ENCODE peak calls at places on chromosome 16, in six cellular contexts. D, O, Y, I, Z and K are unnamed samples.
A peak's percentile ranks its signal among the peaks of the same experiment; 100 is the strongest.

GRCh38 chr16:8730335-8730915 is 56.0 kb downstream of the ABAT start:
- DNase-seq in D (no peak), O (peak; percentile 79), Y (no peak), I (no peak), Z (no peak), K (peak; percentile 91)

GRCh38 chr16:69073181-69073669 is 32.2 kb upstream of the HAS3 start:
- DNase-seq in D (no peak), O (peak; percentile 88), Y (peak; percentile 68), I (peak; percentile 66), Z (no peak), K (no peak)

GRCh38 chr16:83744521-83744981 is 63.2 kb upstream of the HSBP1 start:
- DNase-seq in D (peak; percentile 45), O (no peak), Y (peak; percentile 29), I (no peak), Z (peak; percentile 24), K (peak; percentile 46)

GRCh38 chr16:81035975-81036750 is 521 bp downstream of the ATMIN start:
- DNase-seq in D (peak; percentile 34), O (peak; percentile 30), Y (peak; percentile 26), I (no peak), Z (peak; percentile 22), K (peak; percentile 66)

GRCh38 chr16:15942901-15943690 is 6.3 kb upstream of the ABCC1 start:
- DNase-seq in D (no peak), O (no peak), Y (no peak), I (no peak), Z (no peak), K (no peak)

GRCh38 chr16:84751241-84751640 is 51.4 kb downstream of the USP10 start:
- DNase-seq in D (no peak), O (no peak), Y (no peak), I (no peak), Z (no peak), K (no peak)

GRCh38 chr16:13997933-13998332 is 73.2 kb upstream of the MRTFB start:
- DNase-seq in D (no peak), O (no peak), Y (no peak), I (no peak), Z (no peak), K (no peak)

GRCh38 chr16:62573466-62573865 is 537.2 kb upstream of the CDH8 start:
- DNase-seq in D (no peak), O (no peak), Y (no peak), I (no peak), Z (no peak), K (no peak)

GRCh38 chr16:78916928-78917545 is 683.5 kb downstream of the MAF start:
- DNase-seq in D (no peak), O (no peak), Y (no peak), I (no peak), Z (no peak), K (no peak)

GRCh38 chr16:912684-913613 is 57.8 kb downstream of the LMF1 start:
- DNase-seq in D (no peak), O (no peak), Y (no peak), I (no peak), Z (peak; percentile 87), K (no peak)

GRCh38 chr16:21263640-21264211 is 14.4 kb downstream of the CRYM start:
- DNase-seq in D (no peak), O (no peak), Y (peak; percentile 55), I (peak; percentile 5), Z (no peak), K (no peak)

GRCh38 chr16:22325598-22326368 is 28.6 kb downstream of the POLR3E start:
- DNase-seq in D (no peak), O (no peak), Y (no peak), I (no peak), Z (no peak), K (no peak)

GRCh38 chr16:58098207-58099096 is 30.7 kb downstream of the CFAP20 start:
- DNase-seq in D (no peak), O (peak; percentile 70), Y (peak; percentile 67), I (no peak), Z (no peak), K (no peak)

GRCh38 chr16:49485663-49486062 is 112.1 kb downstream of the C16orf78 start:
- DNase-seq in D (no peak), O (no peak), Y (no peak), I (no peak), Z (no peak), K (no peak)

GRCh38 chr16:2584742-2585650 is 47.2 kb downstream of the PDPK1 start:
- DNase-seq in D (peak; percentile 72), O (no peak), Y (peak; percentile 27), I (no peak), Z (no peak), K (peak; percentile 42)

GRCh38 chr16:81604960-81605383 is 160.4 kb downstream of the CMIP start:
- DNase-seq in D (no peak), O (peak; percentile 69), Y (peak; percentile 70), I (no peak), Z (no peak), K (no peak)

GRCh38 chr16:57540387-57540786 is 2.1 kb upstream of the ADGRG5 start:
- DNase-seq in D (no peak), O (no peak), Y (no peak), I (no peak), Z (no peak), K (peak; percentile 47)

GRCh38 chr16:86052115-86052670 is 153.2 kb downstream of the IRF8 start:
- DNase-seq in D (no peak), O (no peak), Y (no peak), I (no peak), Z (no peak), K (peak; percentile 43)

GRCh38 chr16:19168173-19169080 is at the start of gene SYT17:
- DNase-seq in D (peak; percentile 19), O (peak; percentile 35), Y (no peak), I (no peak), Z (no peak), K (peak; percentile 66)

GRCh38 chr16:66918803-66919568 is at the start of gene CDH16:
- DNase-seq in D (no peak), O (no peak), Y (no peak), I (no peak), Z (no peak), K (no peak)

GRCh38 chr16:73170587-73170986 is 122.7 kb upstream of the ZFHX3 start:
- DNase-seq in D (no peak), O (no peak), Y (no peak), I (no peak), Z (no peak), K (no peak)

GRCh38 chr16:73171380-73171779 is 123.5 kb upstream of the ZFHX3 start:
- DNase-seq in D (no peak), O (peak; percentile 8), Y (no peak), I (no peak), Z (no peak), K (no peak)

GRCh38 chr16:73173396-73173795 is 125.5 kb upstream of the ZFHX3 start:
- DNase-seq in D (no peak), O (no peak), Y (peak; percentile 25), I (no peak), Z (no peak), K (no peak)

GRCh38 chr16:73171901-73172619 is 124.1 kb upstream of the ZFHX3 start:
- DNase-seq in D (no peak), O (no peak), Y (no peak), I (no peak), Z (no peak), K (no peak)

DNA sequence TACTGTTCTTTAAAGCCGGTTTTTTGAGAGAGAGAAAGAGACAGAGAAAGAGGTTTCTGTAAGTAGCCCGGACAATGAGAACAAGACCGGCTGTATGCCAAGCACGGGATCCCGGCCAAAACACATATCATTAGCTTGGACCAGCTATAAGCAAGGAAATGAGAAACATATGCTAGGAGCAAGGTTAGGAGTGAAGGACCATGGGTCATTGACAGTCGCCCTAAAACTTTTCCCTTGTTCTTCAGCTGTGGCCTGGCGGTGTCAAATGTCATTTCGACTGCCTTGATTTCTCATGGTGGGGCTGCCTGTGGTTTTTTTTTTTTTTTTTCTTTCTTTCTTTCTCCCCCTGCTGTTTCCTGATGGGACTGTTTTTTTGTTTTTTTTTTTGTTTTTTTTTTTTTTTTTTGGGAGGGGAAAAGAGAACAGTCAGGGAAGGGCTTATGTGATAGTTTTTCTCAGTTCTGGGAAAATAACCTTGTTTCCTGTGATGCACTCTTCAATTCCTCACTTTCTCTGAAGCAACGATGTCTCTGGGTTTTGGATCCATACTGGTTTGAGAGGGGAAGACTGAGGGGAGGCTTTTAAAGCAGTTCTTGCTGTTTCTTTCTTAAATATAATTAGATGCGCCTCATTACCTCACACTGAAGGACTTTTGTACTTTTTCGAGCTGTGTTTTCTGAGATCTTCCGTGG is 124.8 kb upstream of the ZFHX3 start:
- DNase-seq in D (peak; percentile 76), O (peak; percentile 53), Y (peak; percentile 95), I (peak; percentile 76), Z (no peak), K (no peak)
- TF ChIP-seq CTCF in D (peak; percentile 36), O (no peak), Y (peak; percentile 63), I (peak; percentile 41), Z (no peak), K (peak; percentile 14)

GRCh38 chr16:76565542-76565941 is 288.3 kb downstream of the CNTNAP4 start:
- DNase-seq in D (no peak), O (no peak), Y (no peak), I (no peak), Z (no peak), K (no peak)
- TF ChIP-seq CTCF in D (no peak), O (no peak), Y (no peak), I (no peak), Z (no peak), K (no peak)

GRCh38 chr16:23833960-23834685 is 1.7 kb upstream of the PRKCB start:
- DNase-seq in D (no peak), O (no peak), Y (no peak), I (no peak), Z (no peak), K (no peak)

GRCh38 chr16:23835390-23836077 is at the start of gene PRKCB:
- DNase-seq in D (peak; percentile 64), O (peak; percentile 84), Y (peak; percentile 8), I (no peak), Z (peak; percentile 89), K (peak; percentile 83)

GRCh38 chr16:23836078-23836403 is 258 bp downstream of the PRKCB start:
- DNase-seq in D (no peak), O (no peak), Y (no peak), I (no peak), Z (no peak), K (no peak)

GRCh38 chr16:23832882-23833281 is 2.9 kb upstream of the PRKCB start:
- DNase-seq in D (no peak), O (no peak), Y (no peak), I (no peak), Z (no peak), K (no peak)

GRCh38 chr16:23833504-23833903 is 2.3 kb upstream of the PRKCB start:
- DNase-seq in D (no peak), O (no peak), Y (no peak), I (no peak), Z (no peak), K (no peak)
- TF ChIP-seq CTCF in D (no peak), O (no peak), Y (no peak), I (no peak), Z (no peak), K (no peak)

DNA sequence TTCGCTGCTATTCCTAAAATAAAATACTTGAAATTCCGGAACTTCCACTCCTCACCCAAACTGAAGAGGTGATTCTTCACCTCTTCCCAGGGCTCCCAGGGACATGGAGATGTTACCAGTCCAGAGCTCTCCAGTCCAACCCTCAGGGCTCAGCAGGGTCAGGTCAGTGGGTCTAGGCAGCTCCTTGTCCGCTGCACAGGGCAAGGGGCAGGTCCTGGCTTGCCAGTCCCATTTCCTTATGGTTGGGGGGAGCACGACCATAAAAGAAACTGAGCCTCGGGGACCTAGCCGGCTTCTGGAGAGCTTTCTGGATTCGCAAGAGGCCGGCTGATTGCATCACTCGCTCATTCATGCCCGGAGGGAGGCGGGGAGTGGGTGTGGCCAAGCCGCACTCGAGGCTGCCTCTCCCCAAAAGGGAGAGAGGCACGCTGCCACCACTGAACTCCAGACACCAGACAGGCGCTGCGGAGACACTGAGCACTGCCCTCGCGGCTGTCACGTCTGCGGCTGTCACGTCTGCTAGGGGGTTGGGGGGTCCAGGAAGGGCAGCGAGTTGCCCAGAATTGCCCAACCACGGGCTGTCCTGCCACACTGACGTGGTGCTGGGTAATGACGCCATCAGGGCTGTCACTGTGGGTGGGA is 15.8 kb downstream of the SLC7A5 start:
- DNase-seq in D (peak; percentile 95), O (peak; percentile 95), Y (peak; percentile 95), I (peak; percentile 78), Z (peak; percentile 92), K (peak; percentile 96)
- TF ChIP-seq CTCF in D (no peak), O (no peak), Y (no peak), I (no peak), Z (no peak), K (no peak)